ENCODE peak calls at places on chromosomes 7 and 10, in nine cellular contexts. O, S, M, Z, I, C, L, Q and D are unnamed samples.

GRCh38 chr10:77463967-77464745 is 173.5 kb downstream of the KCNMA1 start:
- DNase-seq in M (no peak), C (no peak), O (no peak), Z (peak), Q (peak), S (no peak), I (no peak), L (no peak), D (no peak)

GRCh38 chr7:155994253-155994811 is 182.1 kb upstream of the SHH start:
- DNase-seq in Z (no peak), M (no peak), O (no peak), I (no peak), C (no peak), L (no peak), Q (no peak), S (no peak), D (no peak)

GRCh38 chr7:45187089-45187945 is 29.7 kb downstream of the RAMP3 start:
- DNase-seq in L (no peak), S (no peak), I (no peak), C (no peak), Q (no peak), O (no peak), M (no peak), Z (no peak), D (no peak)

GRCh38 chr10:91309711-91310110 is 89.2 kb downstream of the PCGF5 start:
- DNase-seq in L (no peak), Z (no peak), I (no peak), O (no peak), Q (no peak), C (no peak), M (no peak), S (no peak), D (no peak)

GRCh38 chr7:32591938-32592337 is 96.6 kb downstream of the AVL9 start:
- DNase-seq in M (no peak), Q (no peak), I (no peak), Z (no peak), L (no peak), O (no peak), C (no peak), S (no peak), D (no peak)

GRCh38 chr10:5633166-5633565 is 33.2 kb downstream of the ASB13 start:
- DNase-seq in M (no peak), I (no peak), O (no peak), C (no peak), S (no peak), Q (no peak), Z (no peak), L (no peak), D (no peak)

GRCh38 chr7:151014950-151015349 is 9.3 kb downstream of the ATG9B start:
- DNase-seq in S (no peak), O (no peak), Z (no peak), M (no peak), L (no peak), Q (no peak), I (no peak), C (no peak), D (no peak)

GRCh38 chr10:34423607-34424325 is 391.3 kb downstream of the PARD3 start:
- DNase-seq in L (no peak), Q (no peak), C (no peak), I (no peak), M (peak), O (no peak), Z (no peak), S (no peak), D (no peak)

GRCh38 chr7:44100458-44101303 is 3.5 kb upstream of the AEBP1 start:
- DNase-seq in M (no peak), O (no peak), I (no peak), S (peak), L (no peak), Q (peak), Z (peak), C (no peak), D (no peak)

GRCh38 chr10:89645742-89646172 is 715 bp upstream of the PANK1 start:
- DNase-seq in C (no peak), M (no peak), Q (no peak), I (no peak), O (no peak), Z (no peak), L (no peak), S (no peak), D (no peak)

GRCh38 chr7:33179519-33179918 is 50.2 kb downstream of the BBS9 start:
- DNase-seq in O (no peak), Q (no peak), M (no peak), C (no peak), Z (no peak), S (no peak), L (no peak), I (no peak), D (no peak)

GRCh38 chr10:86688398-86688921 is 20.1 kb downstream of the LDB3 start:
- DNase-seq in L (peak), Z (peak), C (peak), S (peak), Q (peak), O (peak), M (peak), I (peak), D (peak)

GRCh38 chr7:51034531-51035264 is 252.0 kb upstream of the GRB10 start:
- DNase-seq in I (no peak), O (no peak), S (no peak), Q (peak), M (peak), Z (peak), C (no peak), L (no peak), D (no peak)

GRCh38 chr10:71475243-71475871 is 78.6 kb downstream of the CDH23 start:
- DNase-seq in C (peak), O (no peak), Z (no peak), M (no peak), I (peak), L (peak), S (no peak), Q (no peak), D (no peak)

GRCh38 chr10:79098061-79098460 is 29.3 kb downstream of the ZMIZ1 start:
- DNase-seq in Z (no peak), M (no peak), S (no peak), O (no peak), I (no peak), L (no peak), Q (no peak), C (no peak), D (no peak)

GRCh38 chr10:127196227-127196954 is at the start of gene INSYN2A:
- DNase-seq in I (peak), M (peak), L (peak), Q (peak), O (no peak), S (no peak), Z (peak), C (peak), D (no peak)

DNA sequence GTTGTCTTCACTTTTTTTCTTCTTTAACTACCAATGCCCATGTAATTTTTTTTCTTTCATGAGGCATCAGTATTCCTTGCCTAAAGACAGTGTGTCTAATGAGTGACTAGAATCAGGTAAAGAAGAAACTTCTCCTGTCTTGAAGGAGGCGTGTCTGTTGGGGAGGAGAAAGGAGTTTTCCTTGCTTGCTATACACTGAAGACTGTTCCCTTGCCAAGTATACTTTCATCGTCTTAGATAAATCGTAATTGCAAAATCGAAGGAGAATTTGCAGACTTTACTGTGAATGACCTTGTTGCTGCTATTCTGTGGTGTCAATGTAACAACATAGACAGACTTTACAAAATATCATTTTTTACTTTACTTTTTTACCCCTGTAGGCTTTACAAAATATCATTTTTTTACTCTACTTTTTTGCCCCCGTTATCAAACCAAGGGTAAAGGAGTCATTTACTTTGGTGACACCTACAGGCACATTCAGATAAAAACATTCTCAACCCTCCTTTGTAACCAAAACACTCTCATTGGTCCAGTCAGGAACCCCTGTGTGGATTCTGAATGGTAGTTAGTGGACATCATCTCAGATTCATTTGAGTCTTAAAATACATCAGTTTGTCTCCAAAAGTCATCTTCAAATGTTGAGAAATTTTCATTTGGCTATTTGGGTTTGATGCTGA is 232.4 kb downstream of the AHR start:
- DNase-seq in M (no peak), Q (peak), S (peak), L (no peak), C (no peak), I (no peak), Z (peak), O (no peak), D (no peak)
- TF ChIP-seq CTCF in M (peak), Q (no peak), S (peak), L (no peak), C (peak), I (no peak), Z (peak), O (no peak), D (no peak)

GRCh38 chr7:1979591-1980560 is 252.9 kb downstream of the MAD1L1 start:
- DNase-seq in S (peak), I (peak), L (no peak), O (no peak), Z (no peak), C (no peak), Q (no peak), M (no peak), D (no peak)
- TF ChIP-seq CTCF in S (no peak), I (no peak), L (no peak), O (no peak), Z (no peak), C (no peak), Q (no peak), M (no peak), D (no peak)

GRCh38 chr10:46787321-46787615 is 124.0 kb upstream of the PTPN20 start:
- DNase-seq in Z (peak), O (no peak), C (no peak), Q (peak), L (peak), I (peak), M (peak), S (peak), D (no peak)
- TF ChIP-seq CTCF in Z (peak), O (no peak), C (peak), Q (peak), L (no peak), I (no peak), M (no peak), S (peak), D (no peak)

GRCh38 chr10:121088524-121088923 is 237.4 kb downstream of the WDR11 start:
- DNase-seq in Q (peak), O (no peak), Z (no peak), S (no peak), C (no peak), M (peak), I (peak), L (peak), D (no peak)
- TF ChIP-seq CTCF in Q (no peak), O (no peak), Z (no peak), S (no peak), C (no peak), M (no peak), I (peak), L (peak), D (no peak)

GRCh38 chr7:23072916-23073315 is 32.7 kb upstream of the KLHL7 start:
- DNase-seq in I (peak), O (no peak), Z (no peak), L (no peak), C (no peak), Q (peak), S (no peak), M (no peak), D (no peak)
- TF ChIP-seq CTCF in I (no peak), O (no peak), Z (no peak), L (no peak), C (no peak), Q (no peak), S (no peak), M (no peak), D (no peak)

GRCh38 chr10:133388973-133389818 is 4.8 kb upstream of the MTG1 start:
- DNase-seq in L (no peak), O (peak), Z (no peak), I (no peak), Q (no peak), S (peak), M (no peak), C (no peak), D (peak)
- TF ChIP-seq CTCF in L (no peak), O (no peak), Z (no peak), I (no peak), Q (no peak), S (peak), M (no peak), C (no peak), D (no peak)

DNA sequence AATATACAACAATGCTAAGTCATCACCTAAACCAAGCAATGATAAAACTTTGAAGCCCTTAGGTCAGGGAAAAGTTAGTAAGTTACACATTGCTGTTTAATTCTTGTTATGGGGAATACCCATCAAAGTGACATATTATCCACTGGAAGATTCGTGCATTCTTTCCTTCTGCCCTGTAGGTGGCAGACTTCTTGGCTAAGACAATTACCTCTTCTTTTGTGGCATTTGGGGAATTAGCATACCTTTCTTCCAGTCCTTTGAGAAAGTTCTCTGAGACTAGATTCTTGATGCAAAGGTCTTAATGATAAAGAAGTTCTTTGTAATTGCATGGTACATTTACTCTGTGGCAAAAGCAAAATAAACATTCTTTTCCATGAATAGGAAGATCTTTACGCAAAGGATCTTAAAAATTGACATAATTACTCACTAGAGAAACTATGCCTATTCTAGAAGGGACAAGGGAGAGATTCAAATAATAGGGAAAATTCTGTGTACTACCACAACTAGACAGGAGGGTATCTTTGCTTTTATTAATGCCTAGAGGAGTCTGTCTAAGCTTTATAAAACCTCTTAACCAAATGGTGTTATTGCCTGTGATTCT is 395.9 kb downstream of the GRM8 start:
- DNase-seq in L (no peak), S (peak), Z (no peak), O (no peak), I (no peak), M (peak), C (no peak), Q (no peak), D (no peak)
- TF ChIP-seq CTCF in L (peak), S (peak), Z (peak), O (peak), I (peak), M (peak), C (peak), Q (peak), D (peak)

DNA sequence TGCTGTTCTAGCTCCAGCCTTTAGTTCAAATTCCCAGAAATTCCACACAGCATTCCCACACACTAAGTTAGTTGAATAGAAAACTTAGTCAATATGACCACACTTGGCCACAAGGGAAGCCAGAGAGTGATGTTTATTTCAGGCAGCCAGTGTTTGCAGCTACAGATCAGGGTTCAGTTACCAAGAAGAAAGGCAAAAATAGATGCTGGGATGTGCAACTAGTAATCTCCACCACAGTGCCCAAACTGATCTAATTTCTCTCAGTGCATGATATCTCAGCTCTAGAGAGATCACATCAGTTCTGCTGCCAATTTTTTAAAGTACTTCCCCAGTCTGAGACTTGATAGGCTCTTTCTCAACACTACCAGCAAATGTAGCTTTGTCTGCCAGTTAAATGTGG is 17.6 kb downstream of the SLF2 start:
- DNase-seq in O (no peak), I (no peak), L (no peak), Z (peak), M (peak), C (no peak), S (no peak), Q (peak), D (no peak)
- TF ChIP-seq CTCF in O (no peak), I (no peak), L (peak), Z (no peak), M (no peak), C (no peak), S (no peak), Q (peak), D (no peak)